ENCODE peak calls at places on chromosomes 11 and 22, in nine cellular contexts. M is T-helper 1 cell; Z is mucosa of gallbladder; B is NCI-H446; F is WTC11; N is left lung; V is activated effector memory CD4-positive, alpha-beta T cell treated with anti-CD3 and anti-CD28 coated beads, Interleukin-2, amount 50 U/mL, for 16 hours; D is iPS-NIHi11; O is Caki2. Y is an unnamed sample.

GRCh38 chr11:93541884-93542752 is 1.1 kb downstream of the SMCO4 start:
- DNase-seq in N (peak), M (no peak), Z (peak), O (peak), V (peak), F (no peak), D (peak), B (peak), Y (peak)

GRCh38 chr11:34052608-34053160 is 1.2 kb downstream of the CAPRIN1 start:
- DNase-seq in B (no peak), V (no peak), M (peak), F (no peak), D (no peak), O (no peak), N (no peak), Z (peak), Y (peak)

GRCh38 chr22:19473578-19473977 is 5.4 kb downstream of the UFD1 start:
- DNase-seq in Z (no peak), O (no peak), M (no peak), D (no peak), N (no peak), F (no peak), B (no peak), V (no peak), Y (no peak)

GRCh38 chr11:82634091-82634490 is 99.6 kb downstream of the FAM181B start:
- DNase-seq in N (no peak), B (no peak), F (no peak), D (no peak), V (no peak), O (no peak), Z (no peak), M (no peak), Y (no peak)

GRCh38 chr11:33716236-33716635 is 15.6 kb upstream of the C11orf91 start:
- DNase-seq in Z (no peak), B (peak), O (no peak), N (no peak), M (no peak), F (no peak), D (no peak), V (no peak), Y (no peak)

GRCh38 chr11:65637794-65638317 is at the start of gene SIPA1:
- DNase-seq in Z (peak), N (peak), F (peak), O (peak), M (peak), V (peak), B (peak), D (peak), Y (peak)

GRCh38 chr11:119405986-119406385 is 17.0 kb downstream of the THY1 start:
- DNase-seq in V (no peak), N (no peak), D (no peak), O (no peak), B (no peak), M (no peak), Z (no peak), F (no peak), Y (no peak)

GRCh38 chr22:20881231-20881630 is 22.4 kb downstream of the SNAP29 start:
- DNase-seq in D (no peak), V (no peak), O (peak), F (no peak), B (no peak), N (no peak), M (no peak), Z (no peak), Y (no peak)

GRCh38 chr22:34122064-34122463 is 201.8 kb upstream of the LARGE1 start:
- DNase-seq in M (no peak), D (no peak), B (no peak), F (no peak), V (no peak), N (no peak), O (no peak), Z (no peak), Y (no peak)

GRCh38 chr11:121391914-121392313 is 60.2 kb upstream of the SORL1 start:
- DNase-seq in D (no peak), O (no peak), N (no peak), Z (peak), V (no peak), B (peak), F (no peak), M (no peak), Y (no peak)

GRCh38 chr11:1881442-1882264 is 10.0 kb downstream of the PRR33 start:
- DNase-seq in V (no peak), O (no peak), B (no peak), D (peak), M (no peak), N (peak), Z (no peak), F (no peak), Y (peak)

GRCh38 chr11:129770993-129771392 is 44.7 kb upstream of the TMEM45B start:
- DNase-seq in F (no peak), Z (no peak), O (no peak), M (no peak), D (no peak), B (no peak), N (no peak), V (no peak), Y (no peak)

GRCh38 chr11:18332302-18332701 is 9.9 kb downstream of the GTF2H1 start:
- DNase-seq in N (no peak), Z (no peak), O (peak), B (no peak), F (no peak), M (peak), V (no peak), D (peak), Y (no peak)

GRCh38 chr11:81647374-81647773 is 1086.3 kb downstream of the FAM181B start:
- DNase-seq in N (no peak), O (no peak), F (no peak), D (no peak), M (no peak), Z (no peak), V (no peak), B (no peak), Y (no peak)

GRCh38 chr22:45580703-45581381 is 78.2 kb downstream of the FBLN1 start:
- DNase-seq in N (no peak), O (no peak), M (no peak), F (no peak), V (no peak), D (no peak), Z (no peak), B (no peak), Y (no peak)

Y was measured in upper lobe of right lung.